ENCODE peak calls at places on chromosomes 2 and 18, in four cellular contexts. Y, N, U and X are unnamed samples.

GRCh38 chr18:9661564-9661963 is 46.5 kb upstream of the RAB31 start:
- DNase-seq in Y (no peak), N (no peak), U (no peak), X (no peak)

GRCh38 chr18:76487076-76487475 is 8.0 kb downstream of the ZNF516 start:
- DNase-seq in Y (no peak), N (no peak), U (no peak), X (no peak)

GRCh38 chr2:127176371-127177311 is 43.5 kb downstream of the CYP27C1 start:
- DNase-seq in Y (peak; percentile 15), N (no peak), U (peak; percentile 38), X (peak; percentile 70)

GRCh38 chr18:67590571-67591141 is 74.1 kb upstream of the DSEL start:
- DNase-seq in Y (no peak), N (no peak), U (no peak), X (no peak)

GRCh38 chr2:233380132-233381012 is 26.1 kb downstream of the DGKD start:
- DNase-seq in Y (no peak), N (no peak), U (no peak), X (no peak)

GRCh38 chr2:96556441-96557330 is 20.1 kb downstream of the ARID5A start:
- DNase-seq in Y (peak; percentile 65), N (no peak), U (no peak), X (peak; percentile 56)

GRCh38 chr2:172046080-172046678 is 39.1 kb upstream of the DLX1 start:
- DNase-seq in Y (no peak), N (no peak), U (no peak), X (no peak)

GRCh38 chr2:11710210-11710609 is 36.2 kb upstream of the LPIN1 start:
- DNase-seq in Y (peak; percentile 49), N (no peak), U (no peak), X (no peak)

GRCh38 chr18:48608581-48608980 is 69.8 kb downstream of the CTIF start:
- DNase-seq in Y (no peak), N (no peak), U (no peak), X (no peak)

DNA sequence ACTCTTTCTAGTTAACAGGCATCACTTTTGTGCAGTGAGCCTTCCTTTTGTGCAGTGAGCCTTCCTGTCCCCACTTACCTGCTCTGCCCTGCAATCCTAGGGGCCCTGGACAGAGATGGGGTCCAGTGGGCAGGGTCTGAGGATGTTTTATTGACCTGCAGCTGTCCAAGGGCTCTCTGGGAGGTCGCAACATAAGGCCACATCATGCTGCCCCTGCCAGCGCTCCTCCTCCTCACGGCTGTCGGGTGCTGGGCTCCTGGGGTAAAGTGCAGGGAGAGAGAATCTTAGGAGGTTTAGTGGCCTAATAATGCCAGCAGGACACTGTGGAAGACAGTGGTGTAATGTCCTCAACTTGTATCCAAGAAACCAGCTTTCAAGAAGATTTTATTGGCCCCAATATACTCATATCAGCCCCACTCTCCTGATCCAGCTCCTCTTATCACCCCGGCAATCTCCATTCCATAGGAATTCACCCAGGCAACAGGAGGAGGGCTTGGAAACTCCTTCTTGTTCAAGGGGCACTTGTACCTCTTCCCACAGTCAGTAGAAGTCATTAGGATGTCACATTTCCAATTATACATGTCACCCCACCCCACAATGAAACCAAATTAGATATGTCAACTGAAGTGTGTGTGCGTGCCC is 41.9 kb upstream of the ASB18 start:
- DNase-seq in Y (no peak), N (no peak), U (no peak), X (no peak)
- H3K27me3 ChIP-seq in Y (no peaks in the 10 kb centered on the region), N (no peaks in the 10 kb centered on the region), U (no peaks in the 10 kb centered on the region), X (no peaks in the 10 kb centered on the region)

GRCh38 chr2:73008261-73009159 is 63.0 kb downstream of the SFXN5 start:
- DNase-seq in Y (peak; percentile 4), N (no peak), U (no peak), X (no peak)
- H3K27ac ChIP-seq in Y (no peak overlapping the region), N (no peak overlapping the region), U (no peak overlapping the region), X (no peak overlapping the region)

GRCh38 chr18:32879497-32879896 is 106.7 kb upstream of the KLHL14 start:
- DNase-seq in Y (no peak), N (no peak), U (no peak), X (no peak)

GRCh38 chr18:32870611-32871010 is 97.8 kb upstream of the KLHL14 start:
- DNase-seq in Y (no peak), N (no peak), U (no peak), X (no peak)

GRCh38 chr18:32877371-32877770 is 104.5 kb upstream of the KLHL14 start:
- DNase-seq in Y (no peak), N (no peak), U (no peak), X (no peak)

GRCh38 chr18:32881009-32881408 is 108.2 kb upstream of the KLHL14 start:
- DNase-seq in Y (no peak), N (no peak), U (no peak), X (no peak)

GRCh38 chr18:32875625-32876024 is 102.8 kb upstream of the KLHL14 start:
- DNase-seq in Y (no peak), N (no peak), U (no peak), X (no peak)
- TF ChIP-seq CTCF in Y (no peak), N (no peak), U (no peak), X (no peak)

GRCh38 chr2:170717599-170717963 is 2.4 kb downstream of the SP5 start:
- DNase-seq in Y (no peak), N (no peak), U (no peak), X (no peak)
- H3K27me3 ChIP-seq in Y (no peaks in the 10 kb centered on the region), N (peaks cover 98% of the 10 kb centered on the region), U (peaks cover 78% of the 10 kb centered on the region), X (no peaks in the 10 kb centered on the region)

DNA sequence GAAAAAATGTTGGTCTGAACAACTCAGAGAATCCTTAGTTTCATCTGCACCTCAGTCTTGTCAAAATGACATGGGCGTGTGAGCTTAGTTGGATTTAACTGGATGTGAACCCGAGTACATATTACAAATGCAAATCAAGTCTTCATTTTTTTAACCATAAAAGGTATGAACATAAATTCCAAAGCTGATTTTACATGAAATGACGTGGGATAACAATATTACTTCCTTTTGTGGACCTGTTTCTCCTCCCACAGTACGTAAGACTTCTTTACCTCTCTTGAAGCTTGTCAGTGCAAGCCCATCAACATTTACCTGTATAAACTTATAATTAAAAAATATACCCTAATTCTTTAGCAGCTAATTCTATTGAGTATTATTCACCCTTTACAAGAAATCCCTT is 32.6 kb upstream of the RND3 start:
- DNase-seq in Y (no peak), N (no peak), U (no peak), X (no peak)
- H3K27ac ChIP-seq in Y (no peak overlapping the region), N (no peak overlapping the region), U (no peak overlapping the region), X (no peak overlapping the region)